ENCODE peak calls at places on chromosomes 11 and 22, in nine cellular contexts. Y is A549, Z is tibial nerve, Q is breast epithelium, J is upper lobe of left lung, T is ovary, S is IMR-90, U is HCT116, P is body of pancreas. W is an unnamed sample.

GRCh38 chr11:64743591-64744543 is at the start of gene RASGRP2:
- DNase-seq in T (peak; percentile 50), Q (peak; percentile 53), Y (peak; percentile 75), P (peak; percentile 57), S (no peak), U (no peak), Z (peak; percentile 68), J (peak; percentile 90), W (peak; percentile 84)

GRCh38 chr11:108239076-108239475 is 16.2 kb downstream of the ATM start:
- DNase-seq in U (no peak), J (no peak), P (no peak), Y (no peak), T (no peak), Q (no peak), Z (no peak), S (no peak), W (no peak)

GRCh38 chr11:76630600-76630999 is 39.9 kb downstream of the LRRC32 start:
- DNase-seq in S (no peak), U (no peak), Z (no peak), Q (no peak), T (peak; percentile 19), Y (no peak), P (no peak), J (no peak), W (no peak)

GRCh38 chr11:34755671-34756070 is 134.8 kb downstream of the EHF start:
- DNase-seq in S (no peak), U (no peak), Q (no peak), T (no peak), J (no peak), P (no peak), Z (no peak), Y (no peak), W (no peak)

GRCh38 chr11:118214210-118214914 is 10.4 kb downstream of the JAML start:
- DNase-seq in T (no peak), Q (no peak), Y (no peak), S (no peak), J (peak; percentile 74), Z (no peak), P (no peak), U (no peak), W (peak; percentile 29)

GRCh38 chr22:26327306-26327705 is 101.8 kb upstream of the ASPHD2 start:
- DNase-seq in P (no peak), J (no peak), T (no peak), Y (no peak), U (no peak), Z (no peak), S (no peak), Q (no peak), W (no peak)

GRCh38 chr11:117045196-117045595 is 53.0 kb downstream of the SIK3 start:
- DNase-seq in Q (no peak), Z (no peak), Y (no peak), U (no peak), S (peak; percentile 61), T (no peak), J (no peak), P (peak; percentile 22), W (no peak)

GRCh38 chr11:23856654-23857053 is 640.2 kb upstream of the LUZP2 start:
- DNase-seq in P (no peak), S (peak; percentile 67), J (no peak), Y (no peak), T (no peak), U (no peak), Q (no peak), Z (no peak), W (no peak)

GRCh38 chr11:121741954-121742361 is 289.2 kb upstream of the SORL1-AS1 start:
- DNase-seq in S (peak; percentile 52), P (peak; percentile 43), Y (no peak), T (peak; percentile 89), J (no peak), Z (peak; percentile 80), U (no peak), Q (peak; percentile 23), W (peak; percentile 61)

GRCh38 chr11:19218216-19218615 is 16.4 kb upstream of the CSRP3 start:
- DNase-seq in S (no peak), Z (no peak), Y (no peak), T (no peak), P (no peak), J (no peak), U (no peak), Q (no peak), W (no peak)

DNA sequence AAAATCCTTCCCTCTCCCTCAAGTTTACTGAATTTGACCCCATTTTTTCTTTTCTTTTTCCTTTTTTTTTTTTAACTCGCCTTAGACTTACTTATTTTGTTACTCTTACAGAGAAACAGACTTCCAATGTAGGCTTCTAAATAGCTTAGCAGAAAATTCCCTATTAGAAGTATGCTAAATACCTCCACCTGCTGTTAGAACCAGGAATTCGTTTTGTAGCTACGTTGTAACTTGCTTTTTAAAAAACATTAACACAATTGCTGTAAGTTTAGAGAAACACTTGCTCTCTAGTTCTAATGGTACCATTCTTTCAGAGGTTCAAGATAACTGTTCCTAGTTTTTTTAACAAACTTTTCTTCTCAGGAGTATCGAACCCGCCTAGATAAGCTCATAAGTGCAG is 324.2 kb downstream of the DCDC1 start:
- DNase-seq in S (no peak), J (no peak), U (peak; percentile 10), P (no peak), Y (no peak), Z (no peak), T (no peak), Q (no peak), W (no peak)
- TF ChIP-seq CTCF in S (no peak), J (no peak), U (peak; percentile 32), P (no peak), Y (peak; percentile 24), Z (no peak), T (no peak), Q (no peak), W (peak; percentile 45)

GRCh38 chr22:17778412-17778976 is 4.2 kb upstream of the BID start:
- DNase-seq in Y (no peak), U (no peak), Z (no peak), Q (no peak), S (no peak), P (no peak), T (no peak), J (no peak), W (no peak)

GRCh38 chr22:17775781-17776470 is 1.7 kb upstream of the BID start:
- DNase-seq in P (no peak), Z (no peak), J (no peak), S (no peak), T (no peak), U (no peak), Y (no peak), Q (no peak), W (no peak)

GRCh38 chr22:17777717-17778044 is 3.4 kb upstream of the BID start:
- DNase-seq in Q (no peak), P (no peak), S (no peak), U (no peak), T (no peak), Y (no peak), Z (no peak), J (no peak), W (no peak)

GRCh38 chr22:17774928-17775675 is 833 bp upstream of the BID start:
- DNase-seq in Q (no peak), Z (no peak), Y (no peak), U (no peak), S (no peak), P (no peak), J (no peak), T (no peak), W (no peak)

GRCh38 chr22:17777005-17777716 is 2.9 kb upstream of the BID start:
- DNase-seq in Y (no peak), Q (no peak), S (no peak), T (no peak), P (no peak), J (peak; percentile 72), U (no peak), Z (no peak), W (no peak)
- TF ChIP-seq POLR2A in Y (no peak), Q (no peak), S (no peak), T (no peak), P (peak; percentile 19), J (no peak), U (no peak), Z (no peak), W (no peak)

DNA sequence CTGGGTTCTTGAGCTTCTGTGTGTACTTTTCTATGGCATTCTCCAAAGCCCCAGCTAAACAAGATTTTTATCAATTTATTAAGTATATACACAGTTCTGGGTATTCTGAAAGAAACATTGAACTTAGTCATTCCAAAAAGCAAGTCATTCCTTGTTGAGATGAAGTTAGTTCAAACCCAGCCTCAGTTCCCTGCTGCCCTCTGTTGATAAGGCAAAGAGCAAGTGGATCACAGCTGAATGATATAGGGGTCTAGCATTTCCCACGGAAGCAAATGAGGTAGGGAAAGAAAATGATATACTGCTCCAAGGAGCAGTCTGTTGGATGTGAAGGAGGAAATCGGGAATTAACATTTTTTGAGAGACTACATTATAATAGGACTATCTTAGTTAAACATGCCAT is 841.8 kb upstream of the TENM4 start:
- DNase-seq in Y (no peak), J (no peak), T (no peak), Q (no peak), S (no peak), P (no peak), Z (no peak), U (no peak), W (no peak)
- TF ChIP-seq CTCF in Y (no peak), J (no peak), T (no peak), Q (no peak), S (no peak), P (no peak), Z (no peak), U (no peak), W (no peak)

GRCh38 chr11:115982666-115983065 is 478.5 kb upstream of the CADM1 start:
- DNase-seq in T (no peak), Y (no peak), J (no peak), Q (no peak), P (no peak), S (no peak), Z (no peak), U (no peak), W (no peak)
- TF ChIP-seq POLR2A in T (no peak), Y (no peak), J (no peak), Q (no peak), P (no peak), S (no peak), Z (no peak), U (no peak), W (no peak)

GRCh38 chr11:96706761-96707160 is 316.9 kb downstream of the JRKL start:
- DNase-seq in Y (no peak), Z (no peak), U (no peak), S (no peak), Q (no peak), J (no peak), P (no peak), T (no peak), W (no peak)

GRCh38 chr11:96707273-96707672 is 317.5 kb downstream of the JRKL start:
- DNase-seq in J (no peak), Q (no peak), T (no peak), U (no peak), Y (no peak), P (no peak), Z (no peak), S (no peak), W (no peak)

GRCh38 chr11:96708469-96708868 is 318.7 kb downstream of the JRKL start:
- DNase-seq in Y (no peak), T (no peak), J (no peak), S (no peak), Q (no peak), P (no peak), U (no peak), Z (no peak), W (no peak)

DNA sequence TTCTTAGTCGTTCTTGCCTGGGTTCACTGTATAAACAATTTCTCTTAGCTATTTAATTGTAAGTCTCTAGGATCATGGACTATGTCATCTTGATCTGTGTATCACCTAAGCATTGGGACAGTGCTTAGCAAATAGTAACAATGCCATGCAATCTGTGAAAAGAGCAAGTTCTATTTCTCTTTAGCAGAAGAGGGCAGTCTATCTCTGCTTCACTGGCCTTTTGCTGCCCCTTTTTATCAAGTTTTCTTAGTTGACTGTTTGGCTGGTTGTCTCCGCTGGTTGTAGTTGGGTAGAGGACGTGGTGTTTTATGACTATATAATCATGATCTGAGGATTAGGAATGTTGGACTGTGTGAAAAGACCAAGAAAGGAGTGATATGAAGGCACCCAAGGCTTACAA is 315.0 kb downstream of the JRKL start:
- DNase-seq in U (no peak), J (no peak), P (no peak), T (no peak), Q (no peak), S (no peak), Z (no peak), Y (no peak), W (no peak)
- TF ChIP-seq CTCF in U (no peak), J (no peak), P (no peak), T (no peak), Q (no peak), S (peak; percentile 13), Z (no peak), Y (no peak), W (no peak)